ENCODE peak calls at places on chromosomes 3 and 15, in nine cellular contexts. A is endothelial cell, R is HS-5, V is coronary artery, Q is A673, I is colonic mucosa, G is nephron progenitor cell, K is D341Med, M is A549. T is an unnamed sample.

GRCh38 chr15:29208352-29208751 is 61.3 kb downstream of the NSMCE3 start:
- DNase-seq in Q (peak; percentile 9), G (peak; percentile 36), K (no peak), R (no peak), I (no peak), A (no peak), M (no peak), V (no peak), T (no peak)

GRCh38 chr3:89971329-89971728 is 863.9 kb downstream of the EPHA3 start:
- DNase-seq in Q (no peak), G (no peak), R (no peak), I (no peak), A (no peak), M (no peak), V (no peak), K (no peak), T (no peak)

GRCh38 chr3:66555214-66555844 is 54.5 kb upstream of the LRIG1 start:
- DNase-seq in Q (peak; percentile 12), I (no peak), K (no peak), V (no peak), R (no peak), G (no peak), A (no peak), M (no peak), T (no peak)

GRCh38 chr3:134627831-134628230 is 23.0 kb downstream of the KY start:
- DNase-seq in Q (no peak), I (peak; percentile 22), M (peak; percentile 21), K (no peak), G (no peak), V (no peak), A (no peak), R (no peak), T (no peak)

GRCh38 chr15:47708595-47708994 is 8.7 kb upstream of the SEMA6D start:
- DNase-seq in A (no peak), M (no peak), G (no peak), I (peak; percentile 57), K (no peak), R (no peak), V (no peak), Q (no peak), T (no peak)

GRCh38 chr3:55296035-55296434 is 191.1 kb downstream of the WNT5A start:
- DNase-seq in I (no peak), Q (no peak), A (no peak), R (peak; percentile 34), V (no peak), M (no peak), G (no peak), K (no peak), T (no peak)

GRCh38 chr3:13793451-13793850 is 86.4 kb downstream of the WNT7A start:
- DNase-seq in G (no peak), V (no peak), M (no peak), I (no peak), A (no peak), K (no peak), R (no peak), Q (no peak), T (no peak)

GRCh38 chr15:95610945-95611344 is 719.6 kb upstream of the NR2F2 start:
- DNase-seq in Q (no peak), K (no peak), V (no peak), R (no peak), A (no peak), M (no peak), I (no peak), G (no peak), T (no peak)

GRCh38 chr3:118846176-118846575 is 188.5 kb downstream of the IGSF11 start:
- DNase-seq in K (no peak), M (no peak), G (no peak), V (no peak), Q (no peak), A (no peak), I (no peak), R (no peak), T (no peak)

GRCh38 chr3:11544413-11545181 is 99.1 kb downstream of the VGLL4 start:
- DNase-seq in R (no peak), K (no peak), V (no peak), I (no peak), M (no peak), G (no peak), Q (no peak), A (no peak), T (no peak)

GRCh38 chr15:75827691-75828090 is 15.6 kb upstream of the UBE2Q2 start:
- DNase-seq in A (no peak), Q (no peak), K (no peak), I (no peak), M (no peak), V (no peak), R (no peak), G (no peak), T (no peak)